ENCODE peak calls at places on chromosomes 3 and 15, in nine cellular contexts. One of them, this sample, is unnamed.
A peak's percentile ranks its signal among the peaks of the same experiment; 100 is the strongest.

GRCh38 chr3:8746780-8747345 is 13.3 kb downstream of the CAV3 start:
- DNase-seq in NT2/D1: no peak
- DNase-seq in tibial nerve: no peak
- DNase-seq in sigmoid colon: no peak
- DNase-seq in foreskin keratinocyte: no peak
- DNase-seq in lower lobe of right lung: no peak
- DNase-seq in heart left ventricle: no peak
- DNase-seq in fibroblast of lung: no peak
- DNase-seq in thoracic aorta: no peak
- DNase-seq in this sample: peak; percentile 31

GRCh38 chr3:104316118-104316517 is 1050.6 kb upstream of the ALCAM start:
- DNase-seq in tibial nerve: no peak
- DNase-seq in NT2/D1: no peak
- DNase-seq in thoracic aorta: no peak
- DNase-seq in lower lobe of right lung: no peak
- DNase-seq in fibroblast of lung: no peak
- DNase-seq in foreskin keratinocyte: peak; percentile 7
- DNase-seq in sigmoid colon: no peak
- DNase-seq in heart left ventricle: no peak
- DNase-seq in this sample: no peak

GRCh38 chr3:53080612-53081205 is 34.8 kb upstream of the SFMBT1 start:
- DNase-seq in lower lobe of right lung: no peak
- DNase-seq in heart left ventricle: no peak
- DNase-seq in thoracic aorta: no peak
- DNase-seq in foreskin keratinocyte: no peak
- DNase-seq in fibroblast of lung: no peak
- DNase-seq in NT2/D1: no peak
- DNase-seq in sigmoid colon: no peak
- DNase-seq in tibial nerve: no peak
- DNase-seq in this sample: no peak

GRCh38 chr3:10547413-10547812 is 42.0 kb upstream of the ATP2B2 start:
- DNase-seq in heart left ventricle: no peak
- DNase-seq in lower lobe of right lung: no peak
- DNase-seq in NT2/D1: no peak
- DNase-seq in fibroblast of lung: no peak
- DNase-seq in tibial nerve: no peak
- DNase-seq in thoracic aorta: no peak
- DNase-seq in sigmoid colon: no peak
- DNase-seq in foreskin keratinocyte: no peak
- DNase-seq in this sample: peak; percentile 18

GRCh38 chr3:79284781-79285180 is 483.0 kb downstream of the ROBO1 start:
- DNase-seq in thoracic aorta: no peak
- DNase-seq in foreskin keratinocyte: no peak
- DNase-seq in lower lobe of right lung: no peak
- DNase-seq in heart left ventricle: no peak
- DNase-seq in sigmoid colon: no peak
- DNase-seq in tibial nerve: no peak
- DNase-seq in fibroblast of lung: no peak
- DNase-seq in NT2/D1: no peak
- DNase-seq in this sample: no peak

GRCh38 chr3:162224736-162225135 is 728.1 kb downstream of the OTOL1 start:
- DNase-seq in fibroblast of lung: no peak
- DNase-seq in sigmoid colon: no peak
- DNase-seq in heart left ventricle: no peak
- DNase-seq in NT2/D1: no peak
- DNase-seq in tibial nerve: no peak
- DNase-seq in foreskin keratinocyte: no peak
- DNase-seq in lower lobe of right lung: no peak
- DNase-seq in thoracic aorta: no peak
- DNase-seq in this sample: no peak

GRCh38 chr3:13509066-13509815 is 29.1 kb downstream of the HDAC11 start:
- DNase-seq in heart left ventricle: peak; percentile 52
- DNase-seq in tibial nerve: no peak
- DNase-seq in foreskin keratinocyte: no peak
- DNase-seq in NT2/D1: no peak
- DNase-seq in thoracic aorta: no peak
- DNase-seq in lower lobe of right lung: peak; percentile 38
- DNase-seq in fibroblast of lung: no peak
- DNase-seq in sigmoid colon: no peak
- DNase-seq in this sample: no peak

GRCh38 chr15:101852356-101852755 is 40.4 kb downstream of the OR4F15 start:
- DNase-seq in foreskin keratinocyte: no peak
- DNase-seq in NT2/D1: no peak
- DNase-seq in sigmoid colon: no peak
- DNase-seq in lower lobe of right lung: no peak
- DNase-seq in heart left ventricle: no peak
- DNase-seq in fibroblast of lung: peak; percentile 4
- DNase-seq in thoracic aorta: no peak
- DNase-seq in tibial nerve: no peak
- DNase-seq in this sample: no peak

GRCh38 chr3:189195302-189195701 is 23.5 kb downstream of the TPRG1 start:
- DNase-seq in sigmoid colon: no peak
- DNase-seq in thoracic aorta: no peak
- DNase-seq in lower lobe of right lung: peak; percentile 47
- DNase-seq in fibroblast of lung: no peak
- DNase-seq in foreskin keratinocyte: no peak
- DNase-seq in heart left ventricle: no peak
- DNase-seq in tibial nerve: no peak
- DNase-seq in NT2/D1: no peak
- DNase-seq in this sample: no peak

GRCh38 chr15:41492597-41493204 is 973 bp upstream of the ITPKA start:
- DNase-seq in sigmoid colon: no peak
- DNase-seq in lower lobe of right lung: no peak
- DNase-seq in fibroblast of lung: no peak
- DNase-seq in heart left ventricle: no peak
- DNase-seq in tibial nerve: no peak
- DNase-seq in foreskin keratinocyte: no peak
- DNase-seq in thoracic aorta: no peak
- DNase-seq in NT2/D1: no peak
- DNase-seq in this sample: no peak
- H3K27me3 ChIP-seq in sigmoid colon: peaks cover 19% of the 10 kb centered on the region
- H3K27me3 ChIP-seq in lower lobe of right lung: peaks cover 49% of the 10 kb centered on the region
- H3K27me3 ChIP-seq in fibroblast of lung: no peaks in the 10 kb centered on the region
- H3K27me3 ChIP-seq in heart left ventricle: no peaks in the 10 kb centered on the region
- H3K27me3 ChIP-seq in tibial nerve: peaks cover 3% of the 10 kb centered on the region
- H3K27me3 ChIP-seq in foreskin keratinocyte: peaks cover 42% of the 10 kb centered on the region
- H3K27me3 ChIP-seq in thoracic aorta: peaks cover 7% of the 10 kb centered on the region
- H3K27me3 ChIP-seq in NT2/D1: peaks cover 62% of the 10 kb centered on the region
- H3K27me3 ChIP-seq in this sample: peaks cover 43% of the 10 kb centered on the region

DNA sequence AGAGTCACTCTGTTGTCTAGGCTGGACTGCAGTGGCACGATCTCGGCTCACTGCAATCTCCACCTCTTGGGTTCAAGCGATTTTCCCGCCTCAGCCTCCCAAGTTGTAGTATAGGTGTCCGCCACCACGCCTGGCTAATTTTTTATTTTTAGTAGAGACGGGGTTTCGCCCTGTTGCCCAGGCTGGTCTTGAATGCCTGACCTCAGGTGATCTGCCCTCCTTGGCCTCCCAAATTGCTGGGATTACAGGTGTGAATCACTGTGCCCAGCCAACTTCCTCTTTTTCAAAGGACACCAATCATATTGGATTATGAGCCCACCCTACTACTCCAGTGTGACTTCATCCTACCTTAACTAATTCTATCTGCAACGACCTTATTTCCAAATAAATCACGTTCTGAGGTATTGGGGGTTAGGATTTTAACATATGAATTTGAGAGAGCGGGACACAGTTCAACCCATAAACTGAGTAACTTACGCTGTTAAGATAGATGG is 3.2 kb downstream of the ISG20 start:
- DNase-seq in sigmoid colon: no peak
- DNase-seq in fibroblast of lung: no peak
- DNase-seq in foreskin keratinocyte: no peak
- DNase-seq in thoracic aorta: no peak
- DNase-seq in NT2/D1: no peak
- DNase-seq in lower lobe of right lung: no peak
- DNase-seq in heart left ventricle: no peak
- DNase-seq in tibial nerve: no peak
- DNase-seq in this sample: no peak
- H3K4me1 ChIP-seq in sigmoid colon: peaks cover 21% of the 10 kb centered on the region
- H3K4me1 ChIP-seq in fibroblast of lung: peaks cover 11% of the 10 kb centered on the region
- H3K4me1 ChIP-seq in foreskin keratinocyte: peaks cover 12% of the 10 kb centered on the region
- H3K4me1 ChIP-seq in thoracic aorta: peaks cover 23% of the 10 kb centered on the region
- H3K4me1 ChIP-seq in NT2/D1: peaks cover 15% of the 10 kb centered on the region
- H3K4me1 ChIP-seq in lower lobe of right lung: peaks cover 54% of the 10 kb centered on the region
- H3K4me1 ChIP-seq in heart left ventricle: peaks cover 25% of the 10 kb centered on the region
- H3K4me1 ChIP-seq in tibial nerve: peaks cover 51% of the 10 kb centered on the region
- H3K4me1 ChIP-seq in this sample: peaks cover 28% of the 10 kb centered on the region

DNA sequence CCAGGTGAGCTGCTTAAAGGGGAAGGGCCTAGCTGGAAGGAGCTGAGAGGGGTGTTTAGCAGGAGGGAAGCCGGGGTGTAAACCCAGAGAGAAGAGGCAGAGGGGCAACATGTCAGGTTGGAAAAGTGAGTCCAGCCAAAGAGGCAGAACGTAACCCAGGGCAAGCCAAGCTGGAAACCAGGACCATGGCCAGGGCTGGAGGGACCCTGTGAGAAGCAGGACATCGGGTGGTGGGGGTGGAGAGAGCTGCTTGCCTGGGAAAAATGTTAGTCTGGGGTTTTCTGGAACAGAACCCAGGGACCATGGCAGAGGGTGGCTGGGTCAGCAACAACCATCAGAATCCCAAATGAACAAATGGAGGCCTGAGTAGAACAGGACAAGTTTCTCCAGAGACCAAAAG is 32.6 kb downstream of the SEMA5B start:
- DNase-seq in thoracic aorta: no peak
- DNase-seq in foreskin keratinocyte: no peak
- DNase-seq in fibroblast of lung: no peak
- DNase-seq in lower lobe of right lung: no peak
- DNase-seq in sigmoid colon: no peak
- DNase-seq in NT2/D1: no peak
- DNase-seq in heart left ventricle: no peak
- DNase-seq in tibial nerve: no peak
- DNase-seq in this sample: no peak
- H3K27me3 ChIP-seq in thoracic aorta: no peaks in the 10 kb centered on the region
- H3K27me3 ChIP-seq in foreskin keratinocyte: peaks cover 81% of the 10 kb centered on the region
- H3K27me3 ChIP-seq in fibroblast of lung: peaks cover 31% of the 10 kb centered on the region
- H3K27me3 ChIP-seq in lower lobe of right lung: peaks cover 11% of the 10 kb centered on the region
- H3K27me3 ChIP-seq in sigmoid colon: no peaks in the 10 kb centered on the region
- H3K27me3 ChIP-seq in NT2/D1: no peaks in the 10 kb centered on the region
- H3K27me3 ChIP-seq in heart left ventricle: no peaks in the 10 kb centered on the region
- H3K27me3 ChIP-seq in tibial nerve: no peaks in the 10 kb centered on the region
- H3K27me3 ChIP-seq in this sample: peaks cover 40% of the 10 kb centered on the region

GRCh38 chr3:126064627-126065258 is 19.2 kb downstream of the SLC41A3 start:
- DNase-seq in tibial nerve: no peak
- DNase-seq in foreskin keratinocyte: no peak
- DNase-seq in NT2/D1: no peak
- DNase-seq in heart left ventricle: no peak
- DNase-seq in lower lobe of right lung: peak; percentile 62
- DNase-seq in sigmoid colon: no peak
- DNase-seq in fibroblast of lung: no peak
- DNase-seq in thoracic aorta: no peak
- DNase-seq in this sample: no peak
- H3K4me1 ChIP-seq in tibial nerve: no peaks in the 10 kb centered on the region
- H3K4me1 ChIP-seq in foreskin keratinocyte: no peaks in the 10 kb centered on the region
- H3K4me1 ChIP-seq in NT2/D1: no peaks in the 10 kb centered on the region
- H3K4me1 ChIP-seq in heart left ventricle: no peaks in the 10 kb centered on the region
- H3K4me1 ChIP-seq in lower lobe of right lung: no peaks in the 10 kb centered on the region
- H3K4me1 ChIP-seq in sigmoid colon: no peaks in the 10 kb centered on the region
- H3K4me1 ChIP-seq in fibroblast of lung: no peaks in the 10 kb centered on the region
- H3K4me1 ChIP-seq in thoracic aorta: peaks cover 2% of the 10 kb centered on the region
- H3K4me1 ChIP-seq in this sample: no peaks in the 10 kb centered on the region

GRCh38 chr3:70056081-70056480 is 56.5 kb downstream of the SAMMSON start:
- DNase-seq in fibroblast of lung: no peak
- DNase-seq in lower lobe of right lung: no peak
- DNase-seq in tibial nerve: no peak
- DNase-seq in thoracic aorta: no peak
- DNase-seq in heart left ventricle: no peak
- DNase-seq in sigmoid colon: no peak
- DNase-seq in foreskin keratinocyte: no peak
- DNase-seq in NT2/D1: no peak
- DNase-seq in this sample: no peak

GRCh38 chr3:70049761-70050160 is 50.2 kb downstream of the SAMMSON start:
- DNase-seq in tibial nerve: no peak
- DNase-seq in foreskin keratinocyte: peak; percentile 1
- DNase-seq in fibroblast of lung: peak; percentile 81
- DNase-seq in sigmoid colon: no peak
- DNase-seq in lower lobe of right lung: no peak
- DNase-seq in thoracic aorta: no peak
- DNase-seq in heart left ventricle: no peak
- DNase-seq in NT2/D1: no peak
- DNase-seq in this sample: no peak

DNA sequence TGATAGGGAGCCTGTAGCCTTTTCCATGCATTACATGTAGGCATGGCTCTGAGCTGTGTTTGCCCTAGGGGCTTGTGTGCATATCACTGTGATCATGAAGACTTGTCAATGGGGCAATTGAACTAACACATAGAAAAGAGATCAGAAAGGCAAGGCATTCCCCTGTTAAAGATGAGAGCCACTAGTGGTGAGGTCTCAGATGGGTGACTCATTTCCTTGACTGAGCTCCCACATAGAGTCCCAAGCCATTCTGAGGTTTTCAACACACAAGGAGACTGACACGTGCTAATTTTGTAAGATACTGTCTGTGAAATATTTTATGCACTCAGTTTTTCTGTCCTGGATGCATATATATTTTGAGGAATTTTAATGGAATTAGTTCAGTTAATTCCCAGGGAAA is 53.8 kb downstream of the SAMMSON start:
- DNase-seq in fibroblast of lung: no peak
- DNase-seq in thoracic aorta: no peak
- DNase-seq in lower lobe of right lung: no peak
- DNase-seq in foreskin keratinocyte: no peak
- DNase-seq in NT2/D1: no peak
- DNase-seq in sigmoid colon: no peak
- DNase-seq in heart left ventricle: no peak
- DNase-seq in tibial nerve: no peak
- DNase-seq in this sample: no peak
- H3K27me3 ChIP-seq in fibroblast of lung: no peaks in the 10 kb centered on the region
- H3K27me3 ChIP-seq in thoracic aorta: no peaks in the 10 kb centered on the region
- H3K27me3 ChIP-seq in lower lobe of right lung: no peaks in the 10 kb centered on the region
- H3K27me3 ChIP-seq in foreskin keratinocyte: peaks cover 5% of the 10 kb centered on the region
- H3K27me3 ChIP-seq in NT2/D1: no peaks in the 10 kb centered on the region
- H3K27me3 ChIP-seq in sigmoid colon: no peaks in the 10 kb centered on the region
- H3K27me3 ChIP-seq in heart left ventricle: no peaks in the 10 kb centered on the region
- H3K27me3 ChIP-seq in tibial nerve: no peaks in the 10 kb centered on the region
- H3K27me3 ChIP-seq in this sample: no peaks in the 10 kb centered on the region